ENCODE peak calls at places on chromosomes 12 and 14, in ten cellular contexts. Q, N, M, U, Y, R, X, W, J and S are unnamed samples. For H3K36me3, the result is how much of the 10 kb centered on the place peaks cover.

GRCh38 chr14:103905861-103906456 is 22.3 kb upstream of the TDRD9 start:
- DNase-seq in N (no peak), M (no peak), R (no peak), Y (no peak), Q (no peak), J (no peak), W (no peak), U (no peak), X (no peak), S (no peak)

GRCh38 chr14:40218282-40218941 is 786.2 kb upstream of the FBXO33 start:
- DNase-seq in J (no peak), Y (no peak), Q (no peak), U (no peak), W (no peak), X (no peak), R (no peak), M (no peak), N (no peak), S (no peak)

GRCh38 chr12:3313066-3313465 is 177.9 kb upstream of the PRMT8 start:
- DNase-seq in Y (peak), M (no peak), W (peak), J (no peak), X (peak), U (peak), N (no peak), Q (peak), R (no peak), S (no peak)

GRCh38 chr14:103280278-103280917 is 53.6 kb upstream of the EIF5 start:
- DNase-seq in U (no peak), Y (peak), N (no peak), X (no peak), Q (no peak), R (no peak), W (no peak), J (peak), M (no peak), S (no peak)

GRCh38 chr12:95393191-95393790 is 80.7 kb upstream of the METAP2 start:
- DNase-seq in Y (no peak), J (no peak), W (no peak), N (no peak), Q (no peak), U (no peak), M (no peak), X (no peak), R (no peak), S (no peak)

GRCh38 chr12:92096346-92097136 is 49.1 kb downstream of the BTG1 start:
- DNase-seq in N (no peak), M (no peak), Q (peak), J (no peak), Y (peak), U (no peak), W (peak), X (peak), R (no peak), S (no peak)

GRCh38 chr12:52907092-52907810 is 2.4 kb upstream of the KRT8 start:
- DNase-seq in X (no peak), N (no peak), W (no peak), U (peak), M (peak), Y (peak), J (peak), Q (peak), R (peak), S (peak)

GRCh38 chr14:71438684-71439083 is 493.5 kb upstream of the RGS6 start:
- DNase-seq in Y (no peak), M (no peak), Q (peak), N (no peak), W (peak), J (peak), U (no peak), X (no peak), R (no peak), S (no peak)

GRCh38 chr12:64733857-64734256 is 25.3 kb downstream of the GNS start:
- DNase-seq in Y (no peak), R (no peak), W (no peak), M (no peak), U (peak), J (no peak), Q (no peak), X (no peak), N (no peak), S (no peak)

GRCh38 chr12:110689601-110690430 is 901 bp upstream of the HVCN1 start:
- DNase-seq in N (no peak), J (peak), W (no peak), M (peak), X (no peak), Q (peak), Y (peak), U (peak), R (peak), S (no peak)

GRCh38 chr14:28298156-28298555 is 468.4 kb upstream of the FOXG1 start:
- DNase-seq in R (no peak), J (peak), M (no peak), Y (no peak), Q (peak), X (no peak), N (no peak), W (no peak), U (no peak), S (no peak)

GRCh38 chr12:97512696-97513095 is 50.1 kb downstream of the RMST start:
- DNase-seq in M (no peak), R (no peak), N (no peak), W (no peak), X (no peak), Y (no peak), Q (no peak), U (no peak), J (no peak), S (no peak)

GRCh38 chr12:76666272-76666845 is 97.6 kb upstream of the ZDHHC17 start:
- DNase-seq in U (no peak), W (no peak), Q (no peak), J (no peak), R (no peak), X (no peak), Y (no peak), M (no peak), N (no peak), S (no peak)

GRCh38 chr12:116066381-116067230 is 210.9 kb downstream of the MED13L start:
- DNase-seq in U (peak), M (peak), N (no peak), W (peak), R (no peak), X (peak), Q (no peak), J (peak), Y (no peak), S (no peak)

GRCh38 chr12:47082963-47083621 is 3.3 kb upstream of the AMIGO2 start:
- DNase-seq in M (no peak), Y (peak), J (peak), Q (peak), U (no peak), W (peak), R (no peak), X (peak), N (no peak), S (no peak)

GRCh38 chr12:128745772-128746689 is 77.7 kb downstream of the SLC15A4 start:
- DNase-seq in Q (no peak), J (no peak), R (no peak), M (no peak), Y (no peak), X (no peak), U (no peak), N (no peak), W (no peak), S (no peak)

GRCh38 chr12:129069886-129070285 is 216.6 kb downstream of the GLT1D1 start:
- DNase-seq in U (no peak), W (no peak), R (no peak), J (no peak), Q (no peak), X (no peak), Y (no peak), M (no peak), N (no peak), S (no peak)

GRCh38 chr12:131915774-131916173 is 13.3 kb upstream of the PUS1 start:
- DNase-seq in W (no peak), M (no peak), J (no peak), Y (peak), X (no peak), U (no peak), N (no peak), R (no peak), Q (no peak), S (no peak)

GRCh38 chr12:48957141-48958048 is at the start of gene ARF3:
- DNase-seq in U (peak), M (peak), J (peak), N (peak), R (peak), X (peak), Q (peak), Y (peak), W (peak), S (peak)
- H3K27ac ChIP-seq in U (peak), M (peak), J (peak), N (peak), R (peak), X (peak), Q (peak), Y (peak), W (peak), S (peak)

GRCh38 chr14:95106966-95107365 is 50.4 kb downstream of the DICER1 start:
- DNase-seq in Q (no peak), R (no peak), Y (no peak), M (no peak), J (no peak), N (no peak), U (no peak), W (peak), X (no peak), S (no peak)
- H3K36me3 ChIP-seq in Q (half or more), R (under half), Y (half or more), M (under half), J (half or more), N (under half), U (half or more), W (under half), X (half or more), S (under half)

GRCh38 chr12:14257734-14258467 is 107.6 kb upstream of the ATF7IP start:
- DNase-seq in Q (peak), U (peak), R (peak), J (peak), N (peak), M (peak), W (peak), X (peak), Y (peak), S (peak)
- H3K4me3 ChIP-seq in Q (peak), U (peak), R (no peak), J (no peak), N (no peak), M (no peak), W (no peak), X (no peak), Y (peak), S (no peak)

GRCh38 chr14:23916038-23916437 is 37.5 kb upstream of the DHRS4 start:
- DNase-seq in M (no peak), Y (no peak), J (no peak), Q (no peak), W (no peak), U (no peak), N (no peak), X (no peak), R (no peak), S (no peak)

GRCh38 chr14:23910876-23911210 is 42.7 kb upstream of the DHRS4 start:
- DNase-seq in Y (no peak), Q (no peak), N (no peak), M (no peak), U (no peak), R (no peak), J (no peak), W (no peak), X (no peak), S (peak)

GRCh38 chr14:23915559-23915958 is 38.0 kb upstream of the DHRS4 start:
- DNase-seq in R (no peak), U (no peak), W (no peak), N (no peak), Y (no peak), X (no peak), M (no peak), J (no peak), Q (no peak), S (no peak)

DNA sequence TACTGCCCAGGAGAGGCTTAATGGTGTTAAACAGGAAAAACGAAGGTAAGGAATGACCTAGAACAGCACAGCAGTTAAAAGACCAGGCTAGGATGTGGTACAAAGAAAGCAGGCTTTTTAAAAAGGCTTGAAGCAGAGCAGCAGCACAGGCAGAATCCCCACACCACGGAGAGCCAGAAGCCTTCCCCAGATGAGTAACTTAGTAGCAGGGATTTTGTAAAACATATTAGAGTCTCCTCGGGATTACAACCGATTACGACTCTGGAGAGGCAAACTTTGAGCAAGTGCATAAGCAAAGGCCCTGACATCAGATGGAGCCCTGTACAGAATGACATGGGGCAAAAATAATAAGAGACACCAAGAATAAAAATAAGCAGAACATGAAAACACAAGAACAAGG is 37.1 kb upstream of the DHRS4 start:
- DNase-seq in U (no peak), J (no peak), M (no peak), R (no peak), Q (no peak), X (no peak), N (no peak), W (no peak), Y (no peak), S (no peak)
- H3K27ac ChIP-seq in U (no peak), J (no peak), M (no peak), R (peak), Q (no peak), X (no peak), N (peak), W (no peak), Y (no peak), S (no peak)

DNA sequence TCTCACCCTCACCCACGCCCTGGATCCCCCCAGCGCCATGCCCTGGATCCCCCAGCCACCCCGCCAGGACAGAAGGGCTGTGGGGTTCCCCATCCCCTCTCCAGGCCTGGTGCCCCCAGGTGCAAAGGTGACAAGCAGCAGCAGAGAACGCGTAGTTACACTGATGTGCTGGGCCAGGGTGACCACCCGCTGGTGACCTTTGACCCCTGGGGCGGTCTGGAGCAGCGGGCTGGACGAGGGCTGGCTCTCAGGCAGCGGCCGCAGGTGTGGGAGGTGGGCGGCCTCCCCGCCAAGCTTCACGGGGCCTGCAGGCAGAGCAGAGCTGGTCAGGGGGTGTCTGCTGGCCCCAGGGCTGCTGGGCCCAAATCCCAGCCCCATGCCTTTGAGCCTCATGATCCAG is 40.1 kb downstream of the RFLNA start:
- DNase-seq in Q (no peak), U (no peak), Y (no peak), J (no peak), W (no peak), N (no peak), R (no peak), X (no peak), M (no peak), S (no peak)
- H3K36me3 ChIP-seq in Q (under half), U (half or more), Y (half or more), J (under half), W (half or more), N (under half), R (under half), X (half or more), M (under half), S (half or more)

DNA sequence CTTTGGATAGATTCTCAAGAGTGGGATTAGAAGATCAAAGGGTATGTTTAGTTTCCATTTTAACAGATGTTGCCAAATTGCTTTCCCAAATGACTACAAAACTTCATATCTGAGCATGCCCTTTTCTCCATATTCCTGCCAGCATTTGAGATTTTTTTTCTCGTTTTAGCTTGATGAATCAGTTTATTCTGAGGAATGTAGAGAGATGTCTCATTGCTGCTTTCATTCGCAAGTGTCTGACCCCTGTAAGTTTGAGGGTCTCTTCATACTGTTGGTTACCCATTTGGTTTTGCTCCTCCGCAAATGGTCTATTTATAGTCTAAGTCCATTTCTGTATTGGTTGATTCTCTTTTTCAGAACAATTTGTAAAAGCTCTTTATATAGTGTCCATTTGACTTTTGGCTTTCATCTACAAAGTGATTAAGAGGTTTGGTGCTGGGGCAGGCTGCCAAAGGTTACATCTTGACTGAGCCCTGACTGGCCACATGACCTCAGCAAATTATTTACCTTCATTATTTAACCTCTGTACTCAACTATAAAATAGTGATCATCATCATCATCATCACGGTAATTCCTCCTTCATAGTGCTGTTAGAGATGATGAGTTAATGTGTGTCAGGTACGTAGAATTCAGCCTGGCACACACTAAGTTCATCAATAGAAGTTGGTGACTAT is 33.6 kb downstream of the HCAR2 start:
- DNase-seq in M (no peak), U (no peak), J (peak), W (peak), R (no peak), N (no peak), Q (peak), X (peak), Y (peak), S (no peak)
- H3K4me3 ChIP-seq in M (no peak), U (no peak), J (no peak), W (no peak), R (no peak), N (no peak), Q (no peak), X (no peak), Y (peak), S (no peak)

GRCh38 chr12:66217342-66217929 is 28.4 kb downstream of the IRAK3 start:
- DNase-seq in Q (no peak), R (no peak), J (no peak), W (no peak), Y (no peak), M (no peak), U (no peak), N (no peak), X (no peak), S (no peak)
- H3K27ac ChIP-seq in Q (no peak), R (no peak), J (no peak), W (no peak), Y (no peak), M (no peak), U (peak), N (no peak), X (no peak), S (no peak)

DNA sequence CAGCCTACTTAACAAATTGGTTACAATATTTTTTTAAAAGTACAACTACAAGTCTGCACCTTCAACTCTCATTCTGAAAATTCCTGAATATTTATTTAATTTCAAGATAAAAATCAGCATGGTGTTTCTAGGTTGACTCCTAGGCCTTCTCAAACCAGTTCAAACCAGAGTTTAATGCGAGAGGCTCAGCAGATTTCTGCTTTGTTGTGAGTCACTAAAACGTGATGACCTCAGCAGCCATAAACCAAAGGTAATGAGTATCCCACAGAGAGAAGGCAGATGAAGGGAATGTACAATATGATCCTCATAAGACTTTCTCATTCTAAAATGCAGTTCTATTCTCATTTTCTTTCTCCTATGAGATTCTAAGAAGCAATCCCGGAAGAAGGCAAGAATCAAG is 1.5 kb downstream of the PRDM4 start:
- DNase-seq in J (peak), Q (peak), R (no peak), M (peak), N (no peak), U (no peak), W (peak), Y (peak), X (peak), S (no peak)
- H3K36me3 ChIP-seq in J (under half), Q (under half), R (under half), M (under half), N (under half), U (under half), W (under half), Y (under half), X (under half), S (under half)

GRCh38 chr12:11749943-11750690 is 100.6 kb downstream of the ETV6 start:
- DNase-seq in U (peak), Y (no peak), R (no peak), J (no peak), M (no peak), X (no peak), Q (no peak), W (no peak), N (no peak), S (no peak)
- H3K4me3 ChIP-seq in U (no peak), Y (no peak), R (no peak), J (no peak), M (no peak), X (no peak), Q (no peak), W (no peak), N (no peak), S (no peak)